ENCODE peak calls at places on chromosomes 12 and 14, in five cellular contexts. A is tibial artery, P is RWPE2, N is uterus, M is keratinocyte. G is an unnamed sample.

GRCh38 chr14:83129503-83129902 is 1595.8 kb upstream of the SEL1L start:
- DNase-seq in P (no peak), A (no peak), M (no peak), N (no peak), G (no peak)

GRCh38 chr12:53231859-53232640 is at the start of gene RARG:
- DNase-seq in M (no peak), P (no peak), N (peak), A (peak), G (peak)

GRCh38 chr14:24080142-24080530 is 8.8 kb downstream of the CPNE6 start:
- DNase-seq in A (no peak), N (no peak), M (no peak), P (peak), G (no peak)

GRCh38 chr14:104424406-104425072 is 155.0 kb upstream of the C14orf180 start:
- DNase-seq in M (no peak), N (no peak), A (no peak), P (peak), G (no peak)

GRCh38 chr12:6643569-6644256 is 3.5 kb downstream of the ACRBP start:
- DNase-seq in A (no peak), P (no peak), N (no peak), M (no peak), G (no peak)

GRCh38 chr12:112447106-112447505 is 28.4 kb downstream of the PTPN11 start:
- DNase-seq in P (no peak), N (no peak), A (no peak), M (no peak), G (no peak)

GRCh38 chr14:33081259-33081658 is 142.6 kb downstream of the NPAS3 start:
- DNase-seq in A (no peak), N (no peak), M (no peak), P (no peak), G (peak)

GRCh38 chr12:52189376-52190174 is 2.2 kb downstream of the KRT80 start:
- DNase-seq in P (no peak), A (no peak), M (no peak), N (no peak), G (no peak)

GRCh38 chr12:123532808-123533649 is 490 bp downstream of the RILPL1 start:
- DNase-seq in N (no peak), P (no peak), M (no peak), A (peak), G (peak)

GRCh38 chr12:81294325-81295190 is 216.7 kb downstream of the ACSS3 start:
- DNase-seq in A (no peak), N (no peak), P (no peak), M (no peak), G (no peak)

GRCh38 chr12:52249041-52249461 is 16.0 kb downstream of the KRT7 start:
- DNase-seq in P (no peak), A (peak), M (no peak), N (no peak), G (no peak)

GRCh38 chr14:89911018-89911919 is 43.3 kb downstream of the EFCAB11 start:
- DNase-seq in P (no peak), M (no peak), N (no peak), A (no peak), G (peak)

GRCh38 chr14:33765251-33765650 is 185.6 kb downstream of the EGLN3 start:
- DNase-seq in M (no peak), P (no peak), N (no peak), A (no peak), G (peak)

GRCh38 chr12:93199831-93200236 is 177.9 kb upstream of the NUDT4 start:
- DNase-seq in M (no peak), N (no peak), P (no peak), A (no peak), G (peak)

GRCh38 chr12:20631711-20632110 is 63.4 kb upstream of the SLCO1C1 start:
- DNase-seq in P (no peak), N (no peak), M (no peak), A (no peak), G (no peak)

GRCh38 chr14:42927313-42927712 is 1320.6 kb downstream of the LRFN5 start:
- DNase-seq in P (no peak), M (no peak), A (no peak), N (no peak), G (no peak)

GRCh38 chr14:22313172-22313801 is 275.7 kb downstream of the DAD1 start:
- DNase-seq in P (no peak), N (no peak), M (no peak), A (no peak), G (no peak)

GRCh38 chr12:47870175-47870781 is 34.5 kb downstream of the VDR start:
- DNase-seq in P (no peak), M (no peak), A (peak), N (no peak), G (peak)

GRCh38 chr12:102631274-102631673 is 150.9 kb upstream of the IGF1 start:
- DNase-seq in N (no peak), P (no peak), A (no peak), M (no peak), G (peak)

GRCh38 chr12:12984119-12984518 is 15.9 kb downstream of the HEBP1 start:
- DNase-seq in N (no peak), A (no peak), M (no peak), P (no peak), G (no peak)

GRCh38 chr14:68757618-68758081 is 35.2 kb downstream of the ZFP36L1 start:
- DNase-seq in M (no peak), A (peak), N (no peak), P (no peak), G (peak)

GRCh38 chr12:48021485-48022179 is 17.4 kb upstream of the COL2A1 start:
- DNase-seq in A (no peak), M (no peak), N (no peak), P (no peak), G (no peak)

GRCh38 chr14:20712900-20713299 is 24.3 kb downstream of the ANG start:
- DNase-seq in P (no peak), N (no peak), A (no peak), M (no peak), G (no peak)
- H3K27ac ChIP-seq in P (no peak), N (no peak), A (no peak), M (no peak), G (no peak)

DNA sequence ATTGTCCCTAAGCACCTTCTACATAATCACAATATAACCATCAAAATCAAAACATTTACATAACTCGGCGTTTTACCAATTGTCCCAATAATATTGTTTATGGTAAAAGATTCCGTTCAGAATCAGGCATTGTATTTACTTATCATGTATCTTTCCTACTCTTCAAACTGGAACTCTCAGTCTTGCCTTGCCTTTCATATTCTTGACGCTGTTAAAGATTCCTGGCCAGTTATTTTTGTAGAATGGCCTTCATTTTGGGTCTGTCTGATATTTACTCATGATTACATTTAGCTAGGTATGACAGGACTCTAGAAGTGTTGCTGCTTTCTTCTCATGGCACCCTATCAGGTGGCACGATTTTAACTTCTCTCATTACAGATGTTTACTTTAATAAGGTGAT is 850 bp upstream of the HEATR5A start:
- DNase-seq in M (no peak), A (no peak), P (no peak), N (no peak), G (no peak)
- H3K27ac ChIP-seq in M (peak), A (peak), P (peak), N (peak), G (no peak)

DNA sequence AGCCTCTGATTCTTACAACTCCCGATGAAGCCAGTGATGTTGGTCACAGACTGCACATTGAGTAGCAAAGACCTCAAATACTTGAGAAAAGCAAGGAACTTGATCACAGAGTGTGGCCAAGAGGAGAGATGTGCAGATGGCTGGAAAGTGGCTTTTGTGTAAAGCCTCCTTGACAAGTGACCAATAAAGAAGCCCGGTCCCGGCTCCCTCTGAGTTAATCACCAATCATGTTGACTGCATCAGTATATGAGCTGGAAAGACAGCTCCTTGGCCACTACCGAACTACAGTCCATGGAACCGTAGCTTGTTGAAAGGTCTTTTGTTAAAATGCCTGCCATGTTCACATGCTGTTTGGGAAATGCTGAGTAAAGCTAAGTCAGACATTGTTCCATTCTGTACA is 23.7 kb upstream of the SERPINA6 start:
- DNase-seq in N (no peak), A (no peak), M (no peak), P (no peak), G (no peak)
- H3K27ac ChIP-seq in N (no peak), A (no peak), M (peak), P (no peak), G (no peak)

GRCh38 chr14:61774861-61775260 is 12.6 kb downstream of the SNAPC1 start:
- DNase-seq in A (no peak), M (no peak), P (no peak), N (no peak), G (no peak)
- H3K27ac ChIP-seq in A (no peak), M (no peak), P (no peak), N (no peak), G (no peak)

GRCh38 chr12:60849723-60850122 is 1253.9 kb downstream of the SLC16A7 start:
- DNase-seq in M (no peak), N (no peak), A (no peak), P (no peak), G (no peak)
- H3K27ac ChIP-seq in M (no peak), N (no peak), A (no peak), P (no peak), G (no peak)

GRCh38 chr12:26037615-26038180 is 79.2 kb downstream of the RASSF8 start:
- DNase-seq in M (no peak), P (no peak), N (no peak), A (no peak), G (no peak)
- H3K27ac ChIP-seq in M (no peak), P (no peak), N (no peak), A (no peak), G (no peak)

DNA sequence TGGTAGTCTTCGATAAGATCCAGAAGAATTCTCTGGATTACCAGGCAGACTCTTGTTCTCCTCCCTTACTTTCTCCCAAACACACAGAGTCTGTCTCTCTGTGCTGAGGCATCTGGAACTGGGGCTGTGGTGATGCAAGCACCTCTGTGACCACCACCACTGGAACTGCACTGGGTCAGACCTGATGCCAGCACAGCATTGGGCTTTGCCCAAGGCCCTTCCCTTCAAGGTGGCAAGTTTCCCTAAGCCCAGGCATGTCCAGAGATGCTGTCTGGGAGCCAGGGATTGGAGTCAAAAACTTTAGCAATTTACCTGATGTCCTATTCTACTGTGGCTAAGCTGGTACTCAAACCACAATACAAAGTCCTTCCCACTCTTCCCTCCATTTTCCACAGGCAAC is 14.6 kb upstream of the TMPRSS12 start:
- DNase-seq in P (no peak), M (no peak), A (no peak), N (no peak), G (no peak)
- H3K27ac ChIP-seq in P (no peak), M (no peak), A (no peak), N (no peak), G (no peak)

G was measured in mesenchymal stem cell.